ENCODE peak calls at places on chromosome 19, in six cellular contexts. One of them, this sample, is unnamed.

GRCh38 chr19:23378948-23379347 is 16.3 kb downstream of the ZNF91 start:
- DNase-seq in HCT116: no peak
- DNase-seq in K562: no peak
- DNase-seq in H1: no peak
- DNase-seq in HepG2: no peak
- DNase-seq in SK-N-SH: no peak
- DNase-seq in this sample: no peak

GRCh38 chr19:34215006-34215665 is 39.2 kb upstream of the GARRE1 start:
- DNase-seq in H1: no peak
- DNase-seq in HCT116: no peak
- DNase-seq in SK-N-SH: no peak
- DNase-seq in HepG2: no peak
- DNase-seq in K562: no peak
- DNase-seq in this sample: no peak

GRCh38 chr19:16296713-16297112 is 27.9 kb upstream of the KLF2 start:
- DNase-seq in SK-N-SH: no peak
- DNase-seq in HepG2: no peak
- DNase-seq in H1: no peak
- DNase-seq in K562: no peak
- DNase-seq in HCT116: peak
- DNase-seq in this sample: no peak

GRCh38 chr19:18496980-18497256 is 25.0 kb downstream of the ELL start:
- DNase-seq in H1: no peak
- DNase-seq in K562: no peak
- DNase-seq in SK-N-SH: no peak
- DNase-seq in HepG2: no peak
- DNase-seq in HCT116: no peak
- DNase-seq in this sample: peak

GRCh38 chr19:32830231-32831014 is 39.1 kb downstream of the SLC7A9 start:
- DNase-seq in HepG2: no peak
- DNase-seq in H1: no peak
- DNase-seq in HCT116: no peak
- DNase-seq in K562: no peak
- DNase-seq in SK-N-SH: no peak
- DNase-seq in this sample: no peak

GRCh38 chr19:13002970-13003540 is 7.8 kb downstream of the NFIX start:
- DNase-seq in HCT116: no peak
- DNase-seq in K562: no peak
- DNase-seq in HepG2: no peak
- DNase-seq in SK-N-SH: no peak
- DNase-seq in H1: no peak
- DNase-seq in this sample: no peak

GRCh38 chr19:16070366-16070990 is 5.8 kb upstream of the TPM4 start:
- DNase-seq in SK-N-SH: no peak
- DNase-seq in HepG2: peak
- DNase-seq in HCT116: peak
- DNase-seq in H1: no peak
- DNase-seq in K562: peak
- DNase-seq in this sample: no peak

GRCh38 chr19:3055741-3056453 is 6.4 kb downstream of the TLE5 start:
- DNase-seq in H1: no peak
- DNase-seq in HCT116: peak
- DNase-seq in HepG2: no peak
- DNase-seq in K562: no peak
- DNase-seq in SK-N-SH: no peak
- DNase-seq in this sample: peak

GRCh38 chr19:2495130-2495641 is 19.3 kb downstream of the GADD45B start:
- DNase-seq in HCT116: no peak
- DNase-seq in SK-N-SH: peak
- DNase-seq in K562: no peak
- DNase-seq in H1: no peak
- DNase-seq in HepG2: no peak
- DNase-seq in this sample: peak

GRCh38 chr19:51783373-51783772 is 11.6 kb upstream of the FPR3 start:
- DNase-seq in HCT116: peak
- DNase-seq in H1: no peak
- DNase-seq in HepG2: peak
- DNase-seq in K562: peak
- DNase-seq in SK-N-SH: no peak
- DNase-seq in this sample: no peak

GRCh38 chr19:33609353-33609752 is 12.4 kb upstream of the CHST8 start:
- DNase-seq in K562: no peak
- DNase-seq in HCT116: no peak
- DNase-seq in SK-N-SH: no peak
- DNase-seq in HepG2: no peak
- DNase-seq in H1: no peak
- DNase-seq in this sample: no peak

GRCh38 chr19:14405380-14405757 is 13.8 kb downstream of the DDX39A start:
- DNase-seq in HCT116: no peak
- DNase-seq in K562: no peak
- DNase-seq in H1: no peak
- DNase-seq in HepG2: no peak
- DNase-seq in SK-N-SH: no peak
- DNase-seq in this sample: no peak

DNA sequence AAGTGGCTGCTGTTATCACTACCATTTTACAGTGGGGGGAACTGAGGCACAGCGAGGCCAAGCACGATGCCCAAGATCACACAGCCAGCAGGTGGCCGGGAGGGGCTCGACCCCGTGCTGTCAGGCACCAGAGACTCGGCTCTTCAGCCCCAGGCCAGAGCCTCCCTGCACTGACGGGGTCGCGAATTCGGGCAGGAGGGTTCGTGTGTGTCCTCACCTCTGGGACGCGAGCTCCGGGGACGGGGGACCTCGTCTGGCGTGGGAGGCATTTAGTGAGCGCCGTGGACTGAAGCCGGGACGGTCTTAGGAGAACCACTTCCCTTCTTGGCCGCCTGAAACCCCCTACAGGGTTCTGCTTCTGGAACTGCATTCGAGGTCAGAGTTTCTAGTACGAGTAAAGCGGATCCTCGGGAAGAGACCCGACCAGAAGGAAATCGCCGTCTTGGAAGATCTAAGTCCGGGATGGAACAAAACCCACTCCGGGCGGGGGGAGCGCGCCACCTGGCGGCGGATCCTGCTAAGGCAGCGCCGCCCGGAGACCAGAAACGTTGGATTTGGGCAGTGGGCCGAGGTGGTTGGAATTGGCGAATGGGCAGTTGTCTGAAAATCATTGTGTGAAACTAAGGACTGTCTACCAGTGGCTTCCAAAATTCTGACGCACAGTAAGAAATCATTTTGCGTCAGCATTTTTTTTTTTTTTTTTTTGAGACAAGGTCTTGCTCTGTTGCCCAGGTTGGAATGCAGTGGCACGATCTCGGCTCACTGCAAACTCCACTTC is 21.2 kb downstream of the ZNF114 start:
- DNase-seq in HepG2: no peak
- DNase-seq in SK-N-SH: peak
- DNase-seq in HCT116: no peak
- DNase-seq in H1: peak
- DNase-seq in K562: peak
- DNase-seq in this sample: peak
- TF ChIP-seq JUND in HepG2: no peak
- TF ChIP-seq JUND in SK-N-SH: no peak
- TF ChIP-seq JUND in HCT116: no peak
- TF ChIP-seq JUND in H1: no peak
- TF ChIP-seq JUND in K562: no peak
- TF ChIP-seq JUND in this sample: no peak

GRCh38 chr19:29415507-29415906 is 110.3 kb upstream of the VSTM2B start:
- DNase-seq in HepG2: no peak
- DNase-seq in H1: no peak
- DNase-seq in HCT116: no peak
- DNase-seq in SK-N-SH: no peak
- DNase-seq in K562: no peak
- DNase-seq in this sample: no peak
- TF ChIP-seq JUND in HepG2: no peak
- TF ChIP-seq JUND in H1: peak
- TF ChIP-seq JUND in HCT116: no peak
- TF ChIP-seq JUND in SK-N-SH: no peak
- TF ChIP-seq JUND in K562: no peak
- TF ChIP-seq JUND in this sample: no peak

GRCh38 chr19:7337380-7338194 is 11.2 kb upstream of the ARHGEF18 start:
- DNase-seq in SK-N-SH: no peak
- DNase-seq in H1: no peak
- DNase-seq in HCT116: no peak
- DNase-seq in HepG2: no peak
- DNase-seq in K562: no peak
- DNase-seq in this sample: no peak
- TF ChIP-seq JUND in SK-N-SH: no peak
- TF ChIP-seq JUND in H1: no peak
- TF ChIP-seq JUND in HCT116: no peak
- TF ChIP-seq JUND in HepG2: no peak
- TF ChIP-seq JUND in K562: no peak
- TF ChIP-seq JUND in this sample: no peak

DNA sequence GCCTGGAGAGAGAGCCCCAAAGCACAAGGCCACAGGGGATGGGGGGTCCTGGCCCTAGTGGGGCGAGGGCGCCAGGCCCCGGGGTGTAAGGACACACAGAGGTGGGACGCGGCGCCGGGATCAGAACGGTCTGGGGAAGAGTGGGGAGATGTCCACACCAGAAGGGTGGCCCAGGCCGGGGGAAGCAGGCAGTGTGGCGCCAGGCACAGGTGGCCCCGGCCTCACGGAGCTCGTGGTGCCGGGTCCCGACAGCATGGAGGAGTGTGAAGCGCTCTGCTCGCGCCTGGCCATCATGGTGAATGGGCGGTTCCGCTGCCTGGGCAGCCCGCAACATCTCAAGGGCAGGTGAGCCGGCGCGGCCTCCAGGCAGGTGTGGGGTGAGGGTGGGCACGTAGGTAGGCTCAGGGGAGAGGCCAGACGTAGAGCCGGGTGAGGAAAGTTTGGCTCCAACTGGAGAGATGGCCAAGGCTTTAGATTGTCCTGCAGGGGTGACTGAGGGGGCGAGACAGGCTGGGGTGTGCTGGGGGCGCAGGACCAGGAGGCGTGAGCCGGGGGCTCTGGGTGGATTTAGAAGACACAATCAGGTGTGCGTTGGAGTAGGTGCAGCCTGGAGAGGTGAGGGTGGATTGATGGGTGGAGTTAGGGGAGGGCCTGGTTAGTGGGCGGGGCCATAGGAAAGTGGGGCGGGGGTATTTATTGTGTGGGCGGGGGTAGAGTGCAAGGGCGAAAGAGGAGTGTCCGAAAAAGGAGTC is 2.9 kb upstream of the ARHGAP45 start:
- DNase-seq in HepG2: no peak
- DNase-seq in H1: no peak
- DNase-seq in K562: peak
- DNase-seq in HCT116: no peak
- DNase-seq in SK-N-SH: no peak
- DNase-seq in this sample: no peak
- TF ChIP-seq JUND in HepG2: no peak
- TF ChIP-seq JUND in H1: no peak
- TF ChIP-seq JUND in K562: no peak
- TF ChIP-seq JUND in HCT116: no peak
- TF ChIP-seq JUND in SK-N-SH: no peak
- TF ChIP-seq JUND in this sample: no peak

GRCh38 chr19:53466726-53467125 is 807 bp upstream of the ZNF813 start:
- DNase-seq in HepG2: no peak
- DNase-seq in SK-N-SH: peak
- DNase-seq in H1: no peak
- DNase-seq in HCT116: no peak
- DNase-seq in K562: no peak
- DNase-seq in this sample: no peak

GRCh38 chr19:53467138-53467502 is 413 bp upstream of the ZNF813 start:
- DNase-seq in K562: peak
- DNase-seq in HepG2: no peak
- DNase-seq in HCT116: no peak
- DNase-seq in SK-N-SH: peak
- DNase-seq in H1: no peak
- DNase-seq in this sample: no peak

GRCh38 chr19:53461866-53462265 is 5.7 kb upstream of the ZNF813 start:
- DNase-seq in K562: no peak
- DNase-seq in HCT116: no peak
- DNase-seq in HepG2: no peak
- DNase-seq in H1: no peak
- DNase-seq in SK-N-SH: no peak
- DNase-seq in this sample: no peak

GRCh38 chr19:53467503-53468262 is at the start of gene ZNF813:
- DNase-seq in K562: peak
- DNase-seq in HCT116: no peak
- DNase-seq in SK-N-SH: peak
- DNase-seq in H1: peak
- DNase-seq in HepG2: peak
- DNase-seq in this sample: peak

GRCh38 chr19:53463263-53463662 is 4.3 kb upstream of the ZNF813 start:
- DNase-seq in SK-N-SH: peak
- DNase-seq in H1: peak
- DNase-seq in HepG2: no peak
- DNase-seq in HCT116: no peak
- DNase-seq in K562: peak
- DNase-seq in this sample: peak
- TF ChIP-seq JUND in SK-N-SH: no peak
- TF ChIP-seq JUND in H1: no peak
- TF ChIP-seq JUND in HepG2: no peak
- TF ChIP-seq JUND in HCT116: no peak
- TF ChIP-seq JUND in K562: no peak
- TF ChIP-seq JUND in this sample: no peak

GRCh38 chr19:4278010-4278409 is 1.1 kb upstream of the SHD start:
- DNase-seq in HCT116: no peak
- DNase-seq in K562: no peak
- DNase-seq in SK-N-SH: no peak
- DNase-seq in H1: no peak
- DNase-seq in HepG2: no peak
- DNase-seq in this sample: no peak
- TF ChIP-seq JUND in HCT116: no peak
- TF ChIP-seq JUND in K562: no peak
- TF ChIP-seq JUND in SK-N-SH: no peak
- TF ChIP-seq JUND in H1: no peak
- TF ChIP-seq JUND in HepG2: no peak
- TF ChIP-seq JUND in this sample: no peak

DNA sequence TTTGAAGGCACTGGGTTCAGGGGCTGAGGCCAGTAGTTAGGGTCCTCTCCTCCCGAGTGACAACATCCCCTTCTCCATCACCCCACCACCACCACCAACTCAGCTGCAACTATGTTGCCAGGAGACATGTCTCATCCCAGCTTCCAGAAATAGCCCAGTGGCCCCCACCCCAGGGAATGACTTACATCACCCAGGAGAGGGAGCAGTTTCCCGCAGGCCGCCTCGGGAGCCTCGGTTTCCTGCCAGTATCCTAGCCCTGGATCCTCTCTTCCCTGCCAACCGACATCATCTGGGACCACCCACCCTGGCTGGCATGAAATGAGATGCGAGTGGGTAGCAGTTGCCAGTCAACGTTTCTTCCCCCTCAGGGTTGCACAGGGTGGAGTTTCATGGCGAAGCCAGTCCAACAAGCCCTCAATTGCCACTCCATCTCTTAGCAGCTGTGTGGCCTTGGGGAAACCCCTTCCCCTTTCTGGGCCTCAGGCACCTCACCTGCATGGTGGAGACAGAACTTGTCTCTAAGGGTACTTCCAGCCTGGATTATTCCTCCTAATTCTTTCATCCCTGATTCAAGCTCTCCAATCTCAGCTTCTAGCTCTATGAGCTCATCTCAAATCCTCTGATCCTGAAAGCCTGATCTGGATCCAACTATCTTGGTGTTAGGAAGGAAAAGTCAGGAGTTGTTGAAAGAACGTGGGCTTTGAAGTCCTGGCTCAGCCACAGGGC is 3.9 kb upstream of the GSK3A start:
- DNase-seq in K562: peak
- DNase-seq in HCT116: no peak
- DNase-seq in H1: no peak
- DNase-seq in HepG2: no peak
- DNase-seq in SK-N-SH: peak
- DNase-seq in this sample: no peak
- TF ChIP-seq JUND in K562: no peak
- TF ChIP-seq JUND in HCT116: no peak
- TF ChIP-seq JUND in H1: peak
- TF ChIP-seq JUND in HepG2: peak
- TF ChIP-seq JUND in SK-N-SH: peak
- TF ChIP-seq JUND in this sample: no peak

GRCh38 chr19:4977299-4978174 is 8.6 kb downstream of the KDM4B start:
- DNase-seq in HepG2: no peak
- DNase-seq in H1: no peak
- DNase-seq in K562: no peak
- DNase-seq in HCT116: no peak
- DNase-seq in SK-N-SH: peak
- DNase-seq in this sample: peak
- TF ChIP-seq JUND in HepG2: no peak
- TF ChIP-seq JUND in H1: no peak
- TF ChIP-seq JUND in K562: no peak
- TF ChIP-seq JUND in HCT116: no peak
- TF ChIP-seq JUND in SK-N-SH: peak
- TF ChIP-seq JUND in this sample: no peak